ENCODE peak calls at places on chromosomes 5 and 9, in four cellular contexts. Q is K562, A is HepG2, R is H1. N is an unnamed sample.

GRCh38 chr9:131020388-131020787 is 11.4 kb downstream of the LAMC3 start:
- DNase-seq in A (no peak), Q (no peak), R (no peak), N (no peak)

GRCh38 chr5:135140805-135141204 is 106.8 kb upstream of the PITX1 start:
- DNase-seq in Q (no peak), R (no peak), A (no peak), N (peak)

GRCh38 chr5:108670591-108671335 is 76.9 kb upstream of the FER start:
- DNase-seq in R (no peak), Q (no peak), A (no peak), N (no peak)

GRCh38 chr5:133618141-133618540 is 5.8 kb upstream of the FSTL4 start:
- DNase-seq in A (no peak), R (no peak), Q (no peak), N (no peak)

GRCh38 chr5:53991942-53992341 is 318.4 kb downstream of the ARL15 start:
- DNase-seq in A (no peak), R (no peak), Q (peak), N (no peak)

GRCh38 chr5:137374110-137374853 is 124.8 kb downstream of the SPOCK1 start:
- DNase-seq in Q (no peak), R (no peak), A (no peak), N (no peak)

GRCh38 chr9:132069046-132069898 is 10.4 kb downstream of the MED27 start:
- DNase-seq in Q (no peak), A (no peak), R (no peak), N (no peak)

GRCh38 chr5:55159763-55160492 is at the start of gene GPX8:
- DNase-seq in R (no peak), A (peak), Q (peak), N (peak)

GRCh38 chr5:155514105-155514563 is 500.6 kb downstream of the KIF4B start:
- DNase-seq in Q (no peak), R (no peak), A (peak), N (no peak)

GRCh38 chr5:1185038-1185651 is 16.2 kb upstream of the SLC6A19 start:
- DNase-seq in Q (no peak), A (no peak), R (no peak), N (no peak)

GRCh38 chr5:112649882-112650281 is 87.8 kb upstream of the APC start:
- DNase-seq in R (no peak), A (no peak), Q (no peak), N (no peak)

GRCh38 chr5:147628054-147628895 is 118.4 kb upstream of the DPYSL3 start:
- DNase-seq in R (peak), Q (peak), A (peak), N (peak)

GRCh38 chr9:10000669-10001068 is 612.1 kb downstream of the PTPRD start:
- DNase-seq in Q (no peak), A (no peak), R (no peak), N (no peak)

GRCh38 chr5:11384441-11385250 is 519.6 kb downstream of the CTNND2 start:
- DNase-seq in Q (no peak), A (no peak), R (no peak), N (no peak)

GRCh38 chr5:758698-759053 is 25.9 kb downstream of the ZDHHC11B start:
- DNase-seq in Q (no peak), R (no peak), A (no peak), N (no peak)

GRCh38 chr5:178895615-178896571 is at the start of gene ZFP2:
- DNase-seq in Q (no peak), R (peak), A (peak), N (peak)

GRCh38 chr9:24011206-24011605 is 185.2 kb upstream of the ELAVL2 start:
- DNase-seq in R (no peak), Q (no peak), A (no peak), N (no peak)

GRCh38 chr5:58245479-58245845 is 214.4 kb downstream of the PLK2 start:
- DNase-seq in A (no peak), Q (no peak), R (no peak), N (no peak)

GRCh38 chr9:107389617-107390071 is 99.9 kb downstream of the KLF4 start:
- DNase-seq in A (peak), R (no peak), Q (no peak), N (no peak)

GRCh38 chr9:93902051-93902779 is 52.9 kb downstream of the BARX1 start:
- DNase-seq in R (no peak), Q (no peak), A (no peak), N (no peak)

GRCh38 chr9:34072868-34073590 is 24.3 kb upstream of the UBAP2 start:
- DNase-seq in R (no peak), Q (peak), A (peak), N (no peak)

GRCh38 chr9:99057665-99058625 is 47.0 kb upstream of the TGFBR1 start:
- DNase-seq in Q (peak), R (no peak), A (no peak), N (no peak)

GRCh38 chr9:22363421-22363887 is 83.2 kb upstream of the DMRTA1 start:
- DNase-seq in A (no peak), R (no peak), Q (no peak), N (no peak)

GRCh38 chr5:93395891-93396465 is 185.0 kb downstream of the NR2F1-AS1 start:
- DNase-seq in R (no peak), A (no peak), Q (no peak), N (no peak)

GRCh38 chr5:145775893-145776444 is 59.2 kb downstream of the PRELID2 start:
- DNase-seq in Q (no peak), A (peak), R (no peak), N (peak)

GRCh38 chr5:40171971-40172370 is 507.7 kb upstream of the PTGER4 start:
- DNase-seq in Q (no peak), A (no peak), R (no peak), N (no peak)

GRCh38 chr9:33267368-33267767 is 2.5 kb downstream of the CHMP5 start:
- DNase-seq in A (no peak), R (no peak), Q (no peak), N (no peak)

GRCh38 chr9:21559402-21560280 is 77.5 kb upstream of the IFNE start:
- DNase-seq in Q (no peak), R (no peak), A (no peak), N (no peak)

GRCh38 chr5:148828461-148829247 is 2.2 kb downstream of the ADRB2 start:
- DNase-seq in Q (no peak), R (no peak), A (no peak), N (no peak)

GRCh38 chr9:127336708-127337352 is 60.1 kb upstream of the SLC2A8 start:
- DNase-seq in A (peak), R (no peak), Q (no peak), N (peak)

GRCh38 chr5:5078009-5078897 is 61.9 kb upstream of the ADAMTS16 start:
- DNase-seq in Q (no peak), R (peak), A (no peak), N (no peak)

GRCh38 chr5:119417891-119418781 is 34.2 kb upstream of the HSD17B4 start:
- DNase-seq in R (no peak), A (no peak), Q (peak), N (no peak)

GRCh38 chr9:121322737-121323448 is 47.2 kb downstream of the STOM start:
- DNase-seq in A (no peak), R (no peak), Q (no peak), N (no peak)

DNA sequence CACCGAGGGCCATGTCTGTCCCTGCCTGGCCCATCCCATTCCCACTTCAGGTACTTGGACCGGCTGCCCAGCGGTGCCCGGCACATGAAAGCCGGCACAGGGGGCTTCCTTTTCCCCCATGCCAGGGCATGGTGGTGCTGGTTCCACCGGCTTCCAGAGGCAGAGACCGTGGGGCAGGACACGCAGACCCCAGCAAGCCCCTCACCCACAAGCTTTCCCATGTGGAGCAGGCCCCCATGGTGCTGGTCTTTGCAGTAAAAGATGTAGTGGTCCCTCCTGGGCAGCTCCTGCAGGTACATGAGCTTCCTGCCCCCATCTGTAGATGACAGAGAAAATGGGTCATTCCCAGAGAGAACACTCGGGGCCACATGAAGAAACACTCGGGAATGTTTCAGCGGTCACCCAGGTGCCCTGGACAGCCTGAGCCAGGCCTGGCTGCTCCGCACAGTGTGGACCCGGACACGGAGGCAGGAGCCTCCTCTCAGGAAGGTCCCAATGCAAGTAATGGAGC is 2.0 kb downstream of the OBP2B start:
- DNase-seq in Q (no peak), R (no peak), A (no peak), N (no peak)
- TF ChIP-seq FOSL1 in Q (no peak), R (no peak), A (no peak), N (no peak)

GRCh38 chr5:95963650-95964410 is 2.2 kb upstream of the ELL2 start:
- DNase-seq in A (no peak), R (no peak), Q (peak), N (no peak)
- TF ChIP-seq SRF in A (no peak), R (no peak), Q (no peak), N (no peak)

DNA sequence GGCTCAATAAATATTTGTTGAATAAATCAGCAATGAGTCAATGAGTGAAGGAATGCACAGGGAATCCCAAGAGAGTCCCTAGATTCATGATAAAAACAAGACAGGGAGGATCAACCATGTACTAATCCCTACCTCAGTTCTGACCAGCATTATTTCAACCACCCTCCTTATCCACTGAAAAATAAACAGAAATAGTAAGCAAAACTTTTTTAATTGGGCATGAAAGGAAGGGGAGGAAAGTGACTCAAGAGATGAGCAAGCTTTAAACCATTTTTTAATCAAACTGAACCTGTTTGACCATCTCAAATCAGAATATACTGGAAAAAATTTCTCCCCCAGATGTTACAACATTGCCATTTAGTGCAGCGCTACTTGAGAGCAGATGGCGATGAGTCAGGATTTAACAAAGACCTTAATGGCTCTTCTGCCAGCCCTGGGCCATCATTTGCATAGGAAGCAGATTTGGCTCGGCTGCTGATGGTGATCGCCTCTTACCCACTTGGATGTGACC is 194.8 kb upstream of the SLC30A5 start:
- DNase-seq in R (peak), Q (no peak), A (no peak), N (peak)
- TF ChIP-seq CEBPB in R (no peak), Q (no peak), A (no peak), N (peak)

GRCh38 chr9:95082401-95083084 is 235.0 kb downstream of the FANCC start:
- DNase-seq in A (no peak), R (no peak), Q (no peak), N (no peak)
- TF ChIP-seq FOSL1 in A (no peak), R (no peak), Q (no peak), N (no peak)

GRCh38 chr5:96690906-96691305 is 28.7 kb downstream of the CAST start:
- DNase-seq in A (no peak), R (no peak), Q (no peak), N (no peak)

GRCh38 chr5:96687812-96688453 is 25.8 kb downstream of the CAST start:
- DNase-seq in R (no peak), Q (peak), A (peak), N (peak)

GRCh38 chr5:96687080-96687479 is 24.9 kb downstream of the CAST start:
- DNase-seq in Q (no peak), R (no peak), A (no peak), N (no peak)

GRCh38 chr5:96692436-96692835 is 30.3 kb downstream of the CAST start:
- DNase-seq in R (no peak), Q (no peak), A (no peak), N (no peak)

DNA sequence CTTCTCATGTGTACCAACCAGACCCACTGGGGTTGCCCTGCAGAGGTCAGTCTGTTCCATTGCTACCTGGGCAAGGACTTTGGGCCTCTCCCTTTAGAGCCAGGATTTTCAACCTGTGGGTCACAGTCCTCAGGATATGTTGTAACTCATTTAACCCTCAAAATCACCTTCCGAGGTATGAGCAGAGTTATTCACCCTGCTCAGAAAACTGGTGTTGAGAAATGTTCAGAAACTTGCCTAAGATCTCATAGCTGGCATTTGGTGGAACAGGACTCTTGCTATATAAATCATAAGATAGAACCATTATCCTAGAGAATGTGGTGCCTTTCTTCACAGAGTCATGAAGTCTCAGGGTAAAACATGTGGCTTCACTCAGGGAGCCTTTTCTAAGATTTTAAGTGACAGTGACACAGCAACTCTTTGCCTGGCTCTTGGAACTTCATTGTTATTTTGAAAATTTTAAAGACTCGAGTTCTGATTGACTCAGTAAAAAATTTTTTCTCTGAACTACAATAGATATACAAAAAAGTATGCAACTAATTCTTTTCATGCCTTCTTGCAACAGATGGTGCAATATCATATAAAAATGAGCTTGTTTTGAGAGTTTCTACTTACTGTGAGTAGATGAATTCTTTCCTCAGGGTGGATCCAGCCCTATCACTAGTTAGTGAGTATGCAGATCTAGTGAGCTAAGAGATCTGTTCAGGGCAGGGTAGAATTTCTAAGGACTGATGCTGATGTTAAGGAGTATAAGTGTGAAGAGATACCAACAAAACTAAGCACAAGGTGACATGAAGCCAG is 29.5 kb downstream of the CAST start:
- DNase-seq in Q (no peak), R (no peak), A (peak), N (no peak)
- TF ChIP-seq SRF in Q (no peak), R (no peak), A (no peak), N (no peak)

DNA sequence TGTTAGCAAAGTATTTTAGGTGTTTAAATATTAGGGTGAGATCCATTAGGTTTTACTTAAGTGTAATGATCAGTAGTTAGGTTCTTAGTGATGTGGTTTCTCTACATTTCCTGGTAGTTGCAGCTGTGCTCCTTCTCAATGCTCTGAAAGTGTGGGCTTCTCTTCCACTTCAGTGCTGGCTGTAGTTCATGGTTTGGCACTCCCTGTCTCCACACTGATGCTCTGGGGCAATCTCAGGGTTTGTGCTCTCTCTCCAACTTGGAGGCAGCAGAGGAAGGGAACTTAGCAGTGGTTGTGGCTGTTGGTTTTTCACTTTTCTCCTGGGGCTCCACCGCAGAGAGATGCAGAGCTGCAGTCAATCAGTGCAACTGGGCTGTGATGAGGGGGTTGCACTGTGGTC is 507.5 kb downstream of the TMEM232 start:
- DNase-seq in R (no peak), A (no peak), Q (no peak), N (no peak)
- TF ChIP-seq CEBPB in R (no peak), A (no peak), Q (no peak), N (no peak)

GRCh38 chr5:59921816-59922215 is 28.3 kb upstream of the PDE4D start:
- DNase-seq in A (no peak), R (no peak), Q (no peak), N (no peak)
- TF ChIP-seq FOSL1 in A (no peak), R (no peak), Q (no peak), N (no peak)

GRCh38 chr9:129740174-129740573 is 12.7 kb downstream of the PTGES start:
- DNase-seq in Q (no peak), R (no peak), A (no peak), N (no peak)
- TF ChIP-seq SRF in Q (no peak), R (no peak), A (no peak), N (no peak)

N was measured in HCT116.